ENCODE peak calls at places on chromosomes 13 and 19, in eight cellular contexts. L is NCI-H510A; Q is stromal cell of bone marrow; P is choroid plexus epithelial cell; D is naive B cell; G is CD4-positive, alpha-beta T cell; S is esophagus muscularis mucosa; K is ELR. N is an unnamed sample.

GRCh38 chr19:8174706-8175105 is 25.3 kb upstream of the FBN3 start:
- DNase-seq in L (no peak), S (no peak), Q (no peak), K (peak), D (no peak), G (no peak), P (peak), N (no peak)

GRCh38 chr19:33720155-33720493 is 76.5 kb upstream of the KCTD15 start:
- DNase-seq in P (no peak), K (no peak), G (no peak), S (no peak), D (no peak), L (no peak), Q (no peak), N (no peak)

GRCh38 chr13:85405316-85405897 is 393.8 kb downstream of the SLITRK6 start:
- DNase-seq in P (no peak), G (no peak), K (no peak), L (no peak), D (no peak), Q (no peak), S (no peak), N (no peak)

GRCh38 chr13:42650470-42650869 is 76.5 kb downstream of the TNFSF11 start:
- DNase-seq in Q (no peak), L (no peak), S (peak), K (no peak), P (no peak), G (no peak), D (no peak), N (no peak)

GRCh38 chr19:14432817-14433453 is at the start of gene PKN1:
- DNase-seq in K (peak), S (no peak), P (no peak), Q (no peak), L (peak), D (peak), G (peak), N (peak)

GRCh38 chr19:2274937-2275535 is 6.9 kb downstream of the PEAK3 start:
- DNase-seq in S (no peak), P (peak), K (peak), G (no peak), L (no peak), D (no peak), Q (peak), N (no peak)

GRCh38 chr13:52405767-52406494 is at the start of gene THSD1:
- DNase-seq in S (no peak), P (peak), D (peak), L (peak), Q (no peak), G (no peak), K (peak), N (peak)

GRCh38 chr13:51269039-51269438 is 46.8 kb downstream of the FAM124A start:
- DNase-seq in Q (no peak), K (peak), G (no peak), P (peak), S (no peak), L (no peak), D (no peak), N (no peak)

GRCh38 chr13:113609616-113610015 is 25.1 kb downstream of the TFDP1 start:
- DNase-seq in D (no peak), L (no peak), G (no peak), S (no peak), Q (no peak), K (no peak), P (no peak), N (no peak)

GRCh38 chr13:48302920-48303330 is 626 bp upstream of the RB1 start:
- DNase-seq in K (no peak), G (no peak), D (no peak), S (no peak), Q (no peak), L (no peak), P (peak), N (no peak)

GRCh38 chr13:77417897-77418296 is 91.0 kb upstream of the MYCBP2 start:
- DNase-seq in D (no peak), S (no peak), P (no peak), K (no peak), Q (no peak), G (no peak), L (no peak), N (no peak)

GRCh38 chr13:46086985-46087384 is 17.8 kb downstream of the CPB2 start:
- DNase-seq in P (no peak), S (no peak), L (no peak), D (no peak), K (no peak), G (no peak), Q (no peak), N (no peak)

GRCh38 chr13:53946500-53946899 is 917.9 kb downstream of the OLFM4 start:
- DNase-seq in S (no peak), P (no peak), G (no peak), Q (no peak), D (no peak), L (no peak), K (no peak), N (no peak)

GRCh38 chr13:57314897-57315520 is 148.0 kb downstream of the PRR20E start:
- DNase-seq in Q (no peak), L (no peak), K (no peak), S (no peak), D (no peak), P (no peak), G (no peak), N (no peak)

GRCh38 chr19:8001995-8002849 is 3.2 kb downstream of the ELAVL1 start:
- DNase-seq in S (peak), Q (peak), G (peak), P (peak), D (peak), L (no peak), K (peak), N (peak)

GRCh38 chr19:49347835-49348234 is 12.6 kb downstream of the CD37 start:
- DNase-seq in D (no peak), G (no peak), K (peak), Q (peak), S (no peak), L (no peak), P (peak), N (no peak)

N was measured in GM06990.